ENCODE peak calls at places on chromosomes 12 and 14, in ten cellular contexts. One of them, this sample, is unnamed.

GRCh38 chr14:24605435-24606190 is 3.9 kb downstream of the GZMH start:
- DNase-seq in mammary epithelial cell: peak; percentile 25
- DNase-seq in GM23338: peak; percentile 78
- DNase-seq in neural progenitor cell: peak; percentile 53
- DNase-seq in GM23248: peak; percentile 40
- DNase-seq in PC-9: peak; percentile 10
- DNase-seq in IMR-90: no peak
- DNase-seq in OCI-LY7: peak; percentile 54
- DNase-seq in HCT116: peak; percentile 10
- DNase-seq in hepatocyte: no peak
- DNase-seq in this sample: no peak

GRCh38 chr12:15278816-15279658 is 43.3 kb upstream of the PTPRO start:
- DNase-seq in HCT116: no peak
- DNase-seq in OCI-LY7: no peak
- DNase-seq in GM23338: no peak
- DNase-seq in GM23248: peak; percentile 88
- DNase-seq in hepatocyte: peak; percentile 44
- DNase-seq in IMR-90: peak; percentile 3
- DNase-seq in neural progenitor cell: no peak
- DNase-seq in PC-9: no peak
- DNase-seq in mammary epithelial cell: peak; percentile 87
- DNase-seq in this sample: peak; percentile 89

GRCh38 chr12:120598674-120599463 is 17.7 kb upstream of the POP5 start:
- DNase-seq in PC-9: peak; percentile 23
- DNase-seq in mammary epithelial cell: peak; percentile 34
- DNase-seq in neural progenitor cell: no peak
- DNase-seq in hepatocyte: peak; percentile 61
- DNase-seq in IMR-90: peak; percentile 26
- DNase-seq in OCI-LY7: no peak
- DNase-seq in HCT116: no peak
- DNase-seq in GM23248: peak; percentile 72
- DNase-seq in GM23338: no peak
- DNase-seq in this sample: peak; percentile 33

GRCh38 chr12:71476513-71476912 is 36.9 kb downstream of the LGR5 start:
- DNase-seq in PC-9: no peak
- DNase-seq in hepatocyte: no peak
- DNase-seq in GM23338: no peak
- DNase-seq in IMR-90: peak; percentile 76
- DNase-seq in mammary epithelial cell: peak; percentile 42
- DNase-seq in neural progenitor cell: no peak
- DNase-seq in HCT116: no peak
- DNase-seq in OCI-LY7: no peak
- DNase-seq in GM23248: peak; percentile 88
- DNase-seq in this sample: peak; percentile 53

GRCh38 chr14:92959189-92959531 is 36.2 kb downstream of the CHGA start:
- DNase-seq in neural progenitor cell: no peak
- DNase-seq in IMR-90: no peak
- DNase-seq in mammary epithelial cell: no peak
- DNase-seq in PC-9: no peak
- DNase-seq in GM23248: no peak
- DNase-seq in HCT116: no peak
- DNase-seq in hepatocyte: no peak
- DNase-seq in GM23338: no peak
- DNase-seq in OCI-LY7: no peak
- DNase-seq in this sample: no peak

GRCh38 chr12:6370994-6371754 is 4.2 kb downstream of the SCNN1A start:
- DNase-seq in IMR-90: peak; percentile 72
- DNase-seq in hepatocyte: peak; percentile 91
- DNase-seq in mammary epithelial cell: peak; percentile 95
- DNase-seq in OCI-LY7: no peak
- DNase-seq in HCT116: peak; percentile 95
- DNase-seq in PC-9: peak; percentile 99
- DNase-seq in GM23248: peak; percentile 53
- DNase-seq in GM23338: peak; percentile 96
- DNase-seq in neural progenitor cell: peak; percentile 81
- DNase-seq in this sample: peak; percentile 48

GRCh38 chr12:74111688-74112360 is 425.8 kb upstream of the ATXN7L3B start:
- DNase-seq in PC-9: peak; percentile 14
- DNase-seq in OCI-LY7: peak; percentile 11
- DNase-seq in mammary epithelial cell: peak; percentile 65
- DNase-seq in GM23338: peak; percentile 80
- DNase-seq in HCT116: peak; percentile 52
- DNase-seq in IMR-90: no peak
- DNase-seq in hepatocyte: peak; percentile 19
- DNase-seq in neural progenitor cell: peak; percentile 61
- DNase-seq in GM23248: no peak
- DNase-seq in this sample: peak; percentile 5

GRCh38 chr14:89025581-89026236 is 201.3 kb downstream of the TTC8 start:
- DNase-seq in mammary epithelial cell: no peak
- DNase-seq in OCI-LY7: no peak
- DNase-seq in hepatocyte: no peak
- DNase-seq in neural progenitor cell: no peak
- DNase-seq in GM23338: no peak
- DNase-seq in HCT116: no peak
- DNase-seq in PC-9: no peak
- DNase-seq in IMR-90: peak; percentile 38
- DNase-seq in GM23248: peak; percentile 91
- DNase-seq in this sample: peak; percentile 54

GRCh38 chr12:132061641-132062430 is 82.3 kb downstream of the DDX51 start:
- DNase-seq in OCI-LY7: no peak
- DNase-seq in mammary epithelial cell: no peak
- DNase-seq in GM23338: no peak
- DNase-seq in neural progenitor cell: no peak
- DNase-seq in GM23248: no peak
- DNase-seq in PC-9: no peak
- DNase-seq in IMR-90: no peak
- DNase-seq in HCT116: no peak
- DNase-seq in hepatocyte: no peak
- DNase-seq in this sample: no peak

DNA sequence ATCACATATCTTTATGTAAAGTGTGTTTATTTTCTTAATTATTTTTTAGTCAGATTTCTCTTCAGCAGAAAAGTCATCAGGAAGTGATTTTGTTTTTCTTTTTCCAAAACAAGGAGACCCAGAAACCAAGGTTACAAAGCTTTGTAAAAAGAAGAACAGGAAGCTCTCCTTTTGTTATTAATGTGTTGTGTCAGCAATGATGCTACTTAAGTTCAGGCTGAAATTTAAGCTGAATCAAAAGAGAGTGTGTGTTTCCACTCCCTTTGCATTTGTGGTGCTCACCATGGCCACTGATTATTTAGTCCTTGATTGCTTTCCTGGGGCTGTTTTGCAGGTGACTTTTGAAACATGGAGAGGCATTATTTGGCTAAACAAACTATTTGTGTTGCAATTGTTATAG is 155.3 kb upstream of the ATP2B1 start:
- DNase-seq in GM23338: peak; percentile 61
- DNase-seq in mammary epithelial cell: no peak
- DNase-seq in IMR-90: no peak
- DNase-seq in OCI-LY7: peak; percentile 58
- DNase-seq in GM23248: no peak
- DNase-seq in PC-9: no peak
- DNase-seq in neural progenitor cell: no peak
- DNase-seq in hepatocyte: no peak
- DNase-seq in HCT116: no peak
- DNase-seq in this sample: no peak
- H2AFZ ChIP-seq in GM23338: no peak overlapping the region
- H2AFZ ChIP-seq in mammary epithelial cell: peak overlapping the region; percentile 17
- H2AFZ ChIP-seq in IMR-90: no peak overlapping the region
- H2AFZ ChIP-seq in OCI-LY7: peak overlapping the region; percentile 94
- H2AFZ ChIP-seq in GM23248: no peak overlapping the region
- H2AFZ ChIP-seq in PC-9: no peak overlapping the region
- H2AFZ ChIP-seq in neural progenitor cell: no peak overlapping the region
- H2AFZ ChIP-seq in hepatocyte: no peak overlapping the region
- H2AFZ ChIP-seq in HCT116: no peak overlapping the region
- H2AFZ ChIP-seq in this sample: no peak overlapping the region

GRCh38 chr12:52049688-52050087 is 1.6 kb upstream of the NR4A1 start:
- DNase-seq in neural progenitor cell: no peak
- DNase-seq in HCT116: no peak
- DNase-seq in GM23248: no peak
- DNase-seq in hepatocyte: no peak
- DNase-seq in mammary epithelial cell: no peak
- DNase-seq in OCI-LY7: no peak
- DNase-seq in GM23338: no peak
- DNase-seq in PC-9: no peak
- DNase-seq in IMR-90: no peak
- DNase-seq in this sample: no peak
- H3K4me1 ChIP-seq in neural progenitor cell: peaks cover 14% of the 10 kb centered on the region
- H3K4me1 ChIP-seq in HCT116: peaks cover 22% of the 10 kb centered on the region
- H3K4me1 ChIP-seq in GM23248: peaks cover 29% of the 10 kb centered on the region
- H3K4me1 ChIP-seq in hepatocyte: peaks cover 8% of the 10 kb centered on the region
- H3K4me1 ChIP-seq in mammary epithelial cell: peaks cover 24% of the 10 kb centered on the region
- H3K4me1 ChIP-seq in OCI-LY7: peaks cover 43% of the 10 kb centered on the region
- H3K4me1 ChIP-seq in GM23338: peaks cover 18% of the 10 kb centered on the region
- H3K4me1 ChIP-seq in PC-9: peaks cover 26% of the 10 kb centered on the region
- H3K4me1 ChIP-seq in IMR-90: peaks cover 18% of the 10 kb centered on the region
- H3K4me1 ChIP-seq in this sample: peaks cover 12% of the 10 kb centered on the region

GRCh38 chr14:49928010-49928409 is 35.1 kb downstream of the ARF6 start:
- DNase-seq in OCI-LY7: no peak
- DNase-seq in PC-9: no peak
- DNase-seq in neural progenitor cell: no peak
- DNase-seq in HCT116: no peak
- DNase-seq in IMR-90: peak; percentile 36
- DNase-seq in hepatocyte: no peak
- DNase-seq in GM23248: no peak
- DNase-seq in mammary epithelial cell: no peak
- DNase-seq in GM23338: no peak
- DNase-seq in this sample: no peak
- H2AFZ ChIP-seq in OCI-LY7: peak overlapping the region; percentile 30
- H2AFZ ChIP-seq in PC-9: no peak overlapping the region
- H2AFZ ChIP-seq in neural progenitor cell: no peak overlapping the region
- H2AFZ ChIP-seq in HCT116: no peak overlapping the region
- H2AFZ ChIP-seq in IMR-90: no peak overlapping the region
- H2AFZ ChIP-seq in hepatocyte: no peak overlapping the region
- H2AFZ ChIP-seq in GM23248: no peak overlapping the region
- H2AFZ ChIP-seq in mammary epithelial cell: no peak overlapping the region
- H2AFZ ChIP-seq in GM23338: no peak overlapping the region
- H2AFZ ChIP-seq in this sample: no peak overlapping the region

DNA sequence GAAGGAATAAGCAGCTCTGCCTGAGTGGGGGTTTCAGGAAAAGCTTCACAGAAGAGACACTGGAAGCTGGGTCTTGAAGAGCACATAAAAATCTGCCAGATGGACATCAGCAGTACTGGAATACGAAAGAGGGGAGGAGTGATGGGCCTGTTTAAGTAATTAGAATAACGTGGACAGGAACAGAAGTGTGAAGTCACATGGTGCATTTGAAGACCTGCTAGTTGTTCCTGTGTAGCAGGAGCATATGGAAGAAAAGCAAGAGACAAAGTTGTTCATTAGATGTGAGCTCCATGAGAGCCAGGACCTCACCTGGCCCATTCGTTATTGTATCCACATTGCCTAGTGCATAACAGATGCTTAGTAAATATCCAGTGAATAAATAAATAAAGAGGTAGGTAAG is 69.3 kb upstream of the VSX2 start:
- DNase-seq in neural progenitor cell: no peak
- DNase-seq in OCI-LY7: no peak
- DNase-seq in IMR-90: no peak
- DNase-seq in GM23338: no peak
- DNase-seq in hepatocyte: no peak
- DNase-seq in HCT116: no peak
- DNase-seq in PC-9: no peak
- DNase-seq in mammary epithelial cell: no peak
- DNase-seq in GM23248: no peak
- DNase-seq in this sample: no peak
- H3K4me1 ChIP-seq in neural progenitor cell: no peaks in the 10 kb centered on the region
- H3K4me1 ChIP-seq in OCI-LY7: no peaks in the 10 kb centered on the region
- H3K4me1 ChIP-seq in IMR-90: no peaks in the 10 kb centered on the region
- H3K4me1 ChIP-seq in GM23338: no peaks in the 10 kb centered on the region
- H3K4me1 ChIP-seq in hepatocyte: no peaks in the 10 kb centered on the region
- H3K4me1 ChIP-seq in HCT116: no peaks in the 10 kb centered on the region
- H3K4me1 ChIP-seq in PC-9: no peaks in the 10 kb centered on the region
- H3K4me1 ChIP-seq in mammary epithelial cell: no peaks in the 10 kb centered on the region
- H3K4me1 ChIP-seq in GM23248: no peaks in the 10 kb centered on the region
- H3K4me1 ChIP-seq in this sample: no peaks in the 10 kb centered on the region

DNA sequence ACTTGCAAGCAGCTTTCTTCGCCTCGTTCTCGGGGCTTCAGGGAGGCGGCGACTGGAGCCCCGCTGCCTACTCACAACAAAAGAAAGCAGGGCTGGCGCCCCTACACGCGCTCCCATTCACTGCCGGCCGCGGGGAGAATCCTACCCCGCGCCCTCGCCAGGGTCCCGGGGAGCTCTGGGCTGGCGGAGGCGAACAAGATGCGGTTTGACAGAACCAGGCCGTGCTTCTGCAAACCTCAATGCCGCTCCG is 820 bp downstream of the TBX5 start:
- DNase-seq in GM23248: peak; percentile 54
- DNase-seq in HCT116: no peak
- DNase-seq in neural progenitor cell: no peak
- DNase-seq in IMR-90: no peak
- DNase-seq in OCI-LY7: no peak
- DNase-seq in mammary epithelial cell: no peak
- DNase-seq in GM23338: no peak
- DNase-seq in hepatocyte: no peak
- DNase-seq in PC-9: no peak
- DNase-seq in this sample: no peak
- H2AFZ ChIP-seq in GM23248: no peak overlapping the region
- H2AFZ ChIP-seq in HCT116: no peak overlapping the region
- H2AFZ ChIP-seq in neural progenitor cell: peak overlapping the region; percentile 4
- H2AFZ ChIP-seq in IMR-90: peak overlapping the region; percentile 66
- H2AFZ ChIP-seq in OCI-LY7: no peak overlapping the region
- H2AFZ ChIP-seq in mammary epithelial cell: no peak overlapping the region
- H2AFZ ChIP-seq in GM23338: no peak overlapping the region
- H2AFZ ChIP-seq in hepatocyte: no peak overlapping the region
- H2AFZ ChIP-seq in PC-9: no peak overlapping the region
- H2AFZ ChIP-seq in this sample: no peak overlapping the region